ENCODE peak calls at places on chromosome 22, in ten cellular contexts. J is spleen; M is globus pallidus; A is NCI-H2081; B is activated CD4-positive, alpha-beta T cell treated with anti-CD3 and anti-CD28 coated beads, Interleukin-2, amount 50 U/mL, for 24 hours; L is NCI-H510A treated with DMSO at 0.1 percent for 48 hours; V is hepatocyte; T is DMS 273 treated with DMSO at 0.1 percent for 48 hours; E is EH; F is iris pigment epithelial cell. O is an unnamed sample.

GRCh38 chr22:28799834-28800307 is 498 bp downstream of the XBP1 start:
- DNase-seq in J (peak), M (peak), A (no peak), B (no peak), L (no peak), V (peak), T (no peak), E (peak), F (peak), O (peak)

GRCh38 chr22:41092023-41092817 is at the start of gene EP300:
- DNase-seq in J (peak), M (peak), A (peak), B (peak), L (peak), V (peak), T (peak), E (peak), F (peak), O (peak)

GRCh38 chr22:24450600-24450999 is 23.2 kb downstream of the ADORA2A start:
- DNase-seq in J (no peak), M (no peak), A (peak), B (no peak), L (no peak), V (no peak), T (peak), E (no peak), F (no peak), O (no peak)

GRCh38 chr22:47391169-47392053 is 629.0 kb downstream of the TBC1D22A start:
- DNase-seq in J (peak), M (no peak), A (no peak), B (no peak), L (no peak), V (no peak), T (no peak), E (no peak), F (no peak), O (no peak)

GRCh38 chr22:43449831-43450225 is 38.0 kb downstream of the MPPED1 start:
- DNase-seq in J (peak), M (no peak), A (no peak), B (no peak), L (no peak), V (no peak), T (no peak), E (no peak), F (no peak), O (no peak)

GRCh38 chr22:39518996-39519680 is 1.2 kb upstream of the ATF4 start:
- DNase-seq in J (no peak), M (no peak), A (no peak), B (no peak), L (no peak), V (peak), T (peak), E (no peak), F (peak), O (no peak)

GRCh38 chr22:44191036-44191454 is 10.3 kb downstream of the PARVG start:
- DNase-seq in J (no peak), M (no peak), A (no peak), B (peak), L (no peak), V (no peak), T (no peak), E (peak), F (no peak), O (no peak)

GRCh38 chr22:28072066-28072465 is 153.0 kb upstream of the PITPNB start:
- DNase-seq in J (no peak), M (no peak), A (no peak), B (no peak), L (no peak), V (no peak), T (no peak), E (peak), F (no peak), O (no peak)

GRCh38 chr22:27075028-27075678 is 417.8 kb downstream of the MIAT start:
- DNase-seq in J (no peak), M (no peak), A (no peak), B (no peak), L (no peak), V (no peak), T (no peak), E (peak), F (peak), O (no peak)

GRCh38 chr22:43867839-43868652 is 5.7 kb upstream of the SULT4A1 start:
- DNase-seq in J (peak), M (peak), A (no peak), B (no peak), L (no peak), V (peak), T (no peak), E (peak), F (peak), O (peak)

O was measured in astrocyte of the cerebellum.